ENCODE peak calls at places on chromosomes 13 and 19, in seven cellular contexts. H, S, X, J, I, N and D are unnamed samples.

GRCh38 chr13:33953203-33953602 is 135.3 kb downstream of the RFC3 start:
- DNase-seq in H (no peak), S (peak), X (no peak), J (no peak), I (no peak), N (no peak), D (no peak)

GRCh38 chr19:11361037-11361770 is 6.0 kb downstream of the PLPPR2 start:
- DNase-seq in H (no peak), S (no peak), X (no peak), J (peak), I (peak), N (peak), D (no peak)

GRCh38 chr13:26019881-26020535 is 31.8 kb downstream of the SHISA2 start:
- DNase-seq in H (no peak), S (peak), X (no peak), J (no peak), I (no peak), N (no peak), D (peak)

GRCh38 chr13:40916207-40916998 is 102.7 kb downstream of the ELF1 start:
- DNase-seq in H (no peak), S (no peak), X (no peak), J (no peak), I (no peak), N (no peak), D (no peak)

GRCh38 chr13:74869846-74870245 is 612.1 kb downstream of the TBC1D4 start:
- DNase-seq in H (no peak), S (peak), X (no peak), J (no peak), I (no peak), N (no peak), D (no peak)

GRCh38 chr19:41591951-41592562 is 16.1 kb downstream of the CEACAM21 start:
- DNase-seq in H (no peak), S (no peak), X (no peak), J (no peak), I (no peak), N (no peak), D (no peak)

GRCh38 chr19:27746691-27747380 is 1466.1 kb downstream of the UQCRFS1 start:
- DNase-seq in H (no peak), S (peak), X (no peak), J (peak), I (peak), N (peak), D (no peak)

GRCh38 chr13:29182216-29182615 is 362.1 kb downstream of the MTUS2 start:
- DNase-seq in H (no peak), S (no peak), X (no peak), J (no peak), I (no peak), N (no peak), D (no peak)

GRCh38 chr19:39498262-39499081 is at the start of gene DLL3:
- DNase-seq in H (no peak), S (peak), X (no peak), J (peak), I (peak), N (no peak), D (no peak)

GRCh38 chr19:19078801-19079200 is 15.0 kb downstream of the SLC25A42 start:
- DNase-seq in H (no peak), S (no peak), X (no peak), J (no peak), I (no peak), N (no peak), D (no peak)

GRCh38 chr13:32347651-32348050 is 32.3 kb downstream of the BRCA2 start:
- DNase-seq in H (no peak), S (no peak), X (no peak), J (no peak), I (no peak), N (no peak), D (no peak)

GRCh38 chr13:97109841-97110492 is 112.2 kb upstream of the MBNL2 start:
- DNase-seq in H (peak), S (peak), X (peak), J (peak), I (peak), N (peak), D (no peak)

GRCh38 chr13:30016398-30016797 is 166.0 kb upstream of the UBL3 start:
- DNase-seq in H (no peak), S (no peak), X (no peak), J (no peak), I (no peak), N (no peak), D (no peak)

GRCh38 chr13:41365636-41366035 is 54.6 kb downstream of the NAA16 start:
- DNase-seq in H (no peak), S (no peak), X (no peak), J (no peak), I (no peak), N (no peak), D (no peak)

GRCh38 chr13:93620366-93620765 is 393.8 kb downstream of the GPC6 start:
- DNase-seq in H (no peak), S (no peak), X (no peak), J (no peak), I (no peak), N (no peak), D (no peak)

GRCh38 chr13:32031025-32031814 is at the start of gene FRY:
- DNase-seq in H (peak), S (peak), X (peak), J (peak), I (peak), N (peak), D (no peak)

GRCh38 chr19:38826856-38827551 is 4.6 kb downstream of the ECH1 start:
- DNase-seq in H (no peak), S (no peak), X (no peak), J (no peak), I (no peak), N (no peak), D (no peak)

GRCh38 chr19:17625980-17626379 is 62.2 kb downstream of the UNC13A start:
- DNase-seq in H (no peak), S (no peak), X (no peak), J (no peak), I (no peak), N (no peak), D (no peak)

GRCh38 chr19:36436531-36436930 is 18.1 kb upstream of the ZFP82 start:
- DNase-seq in H (no peak), S (peak), X (no peak), J (peak), I (no peak), N (no peak), D (no peak)

GRCh38 chr13:26469602-26470001 is 87.9 kb upstream of the WASF3 start:
- DNase-seq in H (no peak), S (no peak), X (no peak), J (no peak), I (no peak), N (no peak), D (no peak)

GRCh38 chr13:99086869-99087129 is 108.9 kb upstream of the DOCK9 start:
- DNase-seq in H (peak), S (no peak), X (no peak), J (no peak), I (peak), N (peak), D (no peak)

GRCh38 chr13:111897846-111898215 is 169.1 kb upstream of the SOX1 start:
- DNase-seq in H (no peak), S (no peak), X (no peak), J (no peak), I (peak), N (no peak), D (no peak)

GRCh38 chr19:15354557-15355296 is 22.4 kb upstream of the BRD4 start:
- DNase-seq in H (no peak), S (no peak), X (no peak), J (no peak), I (no peak), N (no peak), D (no peak)

GRCh38 chr19:28563964-28564914 is 648.7 kb downstream of the UQCRFS1 start:
- DNase-seq in H (no peak), S (no peak), X (no peak), J (no peak), I (no peak), N (no peak), D (no peak)

GRCh38 chr19:19436137-19436691 is 30.7 kb downstream of the GATAD2A start:
- DNase-seq in H (no peak), S (no peak), X (no peak), J (peak), I (no peak), N (no peak), D (no peak)

GRCh38 chr19:45428385-45429231 is 4.9 kb upstream of the ERCC1 start:
- DNase-seq in H (no peak), S (peak), X (peak), J (peak), I (peak), N (no peak), D (no peak)

DNA sequence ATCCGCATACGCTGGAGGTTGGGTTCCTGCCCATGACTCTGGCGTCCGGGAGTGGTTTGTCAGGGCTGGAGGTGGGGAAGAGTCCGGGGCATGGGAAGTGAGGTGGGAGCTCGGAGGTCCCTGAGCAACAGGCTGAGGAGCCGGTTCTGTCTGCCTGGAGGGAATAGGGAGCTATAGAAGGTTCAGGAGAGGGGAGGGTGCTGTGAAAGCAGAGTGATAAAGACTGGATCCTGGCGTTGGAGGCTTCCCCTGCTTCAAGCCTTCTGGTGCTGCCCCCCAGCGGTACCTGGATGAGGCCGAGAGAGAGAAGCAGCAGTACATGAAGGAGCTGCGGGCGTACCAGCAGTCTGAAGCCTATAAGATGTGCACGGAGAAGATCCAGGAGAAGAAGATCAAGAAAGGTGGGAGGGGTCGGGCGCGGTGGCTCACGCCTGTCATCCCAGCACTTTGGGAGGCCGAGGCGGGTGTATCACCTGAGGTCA is 2.6 kb downstream of the HMG20B start:
- DNase-seq in H (no peak), S (no peak), X (no peak), J (peak), I (peak), N (no peak), D (no peak)
- TF ChIP-seq CTCF in H (no peak), S (peak), X (no peak), J (peak), I (peak), N (no peak), D (peak)

GRCh38 chr13:50945669-50946068 is 36.1 kb downstream of the RNASEH2B start:
- DNase-seq in H (no peak), S (no peak), X (no peak), J (no peak), I (no peak), N (no peak), D (no peak)

GRCh38 chr13:50948576-50948975 is 39.0 kb downstream of the RNASEH2B start:
- DNase-seq in H (no peak), S (peak), X (no peak), J (no peak), I (no peak), N (no peak), D (no peak)

GRCh38 chr13:50941146-50941545 is 31.6 kb downstream of the RNASEH2B start:
- DNase-seq in H (no peak), S (no peak), X (no peak), J (no peak), I (no peak), N (no peak), D (no peak)

GRCh38 chr13:50940509-50940908 is 30.9 kb downstream of the RNASEH2B start:
- DNase-seq in H (no peak), S (no peak), X (no peak), J (no peak), I (no peak), N (no peak), D (no peak)

GRCh38 chr13:50942630-50943311 is 33.2 kb downstream of the RNASEH2B start:
- DNase-seq in H (no peak), S (no peak), X (no peak), J (no peak), I (no peak), N (no peak), D (no peak)
- H3K27ac ChIP-seq in H (no peak), S (no peak), X (no peak), J (no peak), I (no peak), N (no peak), D (no peak)

DNA sequence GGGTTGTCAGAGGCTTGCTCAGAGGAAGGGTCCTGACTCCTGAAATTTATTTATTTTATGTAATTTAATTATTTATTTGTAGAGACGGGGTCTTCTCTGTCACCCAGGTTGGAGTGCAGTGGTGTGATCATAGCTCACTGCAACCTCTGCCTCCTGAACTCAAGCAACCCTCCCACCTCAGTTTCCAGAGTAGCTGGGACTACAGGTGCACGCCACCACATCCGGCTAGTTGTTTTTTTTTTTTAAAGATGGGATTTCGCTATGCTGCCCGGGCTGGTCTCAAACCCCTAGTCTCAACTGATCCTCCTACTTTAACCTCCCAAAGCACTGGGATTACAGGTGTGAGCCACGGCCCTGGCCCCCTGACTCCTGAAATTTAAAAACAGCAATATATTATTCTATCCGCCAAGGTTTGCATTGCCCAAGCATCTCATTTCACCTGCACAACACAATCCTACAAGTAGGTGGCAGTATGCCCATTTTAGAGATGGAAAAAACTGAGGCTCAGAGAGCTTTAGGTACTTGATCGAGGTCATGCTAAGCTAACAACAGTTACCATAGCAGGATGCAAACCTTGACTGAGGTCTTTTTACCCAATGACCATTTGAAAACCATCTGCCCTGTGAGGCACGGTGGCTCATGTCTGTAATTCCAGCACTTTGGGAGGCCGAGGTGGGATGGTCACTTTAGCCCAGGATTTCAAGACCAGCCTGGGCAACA is 18.1 kb downstream of the ARHGEF18 start:
- DNase-seq in H (no peak), S (peak), X (no peak), J (peak), I (no peak), N (no peak), D (no peak)
- TF ChIP-seq CTCF in H (peak), S (peak), X (peak), J (peak), I (peak), N (peak), D (peak)

GRCh38 chr13:44855860-44856259 is 133.4 kb downstream of the NUFIP1 start:
- DNase-seq in H (no peak), S (no peak), X (no peak), J (peak), I (no peak), N (no peak), D (no peak)

GRCh38 chr13:44857061-44857460 is 132.2 kb downstream of the NUFIP1 start:
- DNase-seq in H (no peak), S (peak), X (no peak), J (no peak), I (no peak), N (no peak), D (no peak)

GRCh38 chr13:44854264-44855060 is 134.8 kb downstream of the NUFIP1 start:
- DNase-seq in H (no peak), S (no peak), X (no peak), J (peak), I (no peak), N (peak), D (no peak)

GRCh38 chr13:44857736-44858135 is 131.5 kb downstream of the NUFIP1 start:
- DNase-seq in H (no peak), S (no peak), X (no peak), J (no peak), I (no peak), N (no peak), D (no peak)

DNA sequence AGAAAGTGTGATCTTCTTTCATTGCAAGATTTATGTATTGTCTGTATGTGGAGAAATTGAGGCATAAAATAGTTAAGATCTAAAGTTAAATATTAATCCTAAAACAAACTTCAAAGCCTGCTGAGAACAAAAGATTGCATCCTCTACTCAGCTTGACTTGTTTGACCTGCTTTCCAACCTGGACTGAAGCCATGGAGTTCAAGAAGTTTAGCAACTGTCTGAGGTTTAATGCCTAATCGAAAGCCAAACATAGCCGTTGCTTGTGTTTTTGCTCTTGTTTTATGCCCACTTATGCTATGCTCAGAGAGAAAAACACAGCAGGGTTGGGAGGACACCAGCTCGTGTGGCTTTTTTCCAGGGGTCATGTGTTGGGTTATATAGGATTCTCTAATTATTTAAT is 135.6 kb downstream of the NUFIP1 start:
- DNase-seq in H (no peak), S (peak), X (no peak), J (no peak), I (no peak), N (no peak), D (no peak)
- H3K27ac ChIP-seq in H (no peak), S (no peak), X (no peak), J (no peak), I (no peak), N (no peak), D (no peak)

DNA sequence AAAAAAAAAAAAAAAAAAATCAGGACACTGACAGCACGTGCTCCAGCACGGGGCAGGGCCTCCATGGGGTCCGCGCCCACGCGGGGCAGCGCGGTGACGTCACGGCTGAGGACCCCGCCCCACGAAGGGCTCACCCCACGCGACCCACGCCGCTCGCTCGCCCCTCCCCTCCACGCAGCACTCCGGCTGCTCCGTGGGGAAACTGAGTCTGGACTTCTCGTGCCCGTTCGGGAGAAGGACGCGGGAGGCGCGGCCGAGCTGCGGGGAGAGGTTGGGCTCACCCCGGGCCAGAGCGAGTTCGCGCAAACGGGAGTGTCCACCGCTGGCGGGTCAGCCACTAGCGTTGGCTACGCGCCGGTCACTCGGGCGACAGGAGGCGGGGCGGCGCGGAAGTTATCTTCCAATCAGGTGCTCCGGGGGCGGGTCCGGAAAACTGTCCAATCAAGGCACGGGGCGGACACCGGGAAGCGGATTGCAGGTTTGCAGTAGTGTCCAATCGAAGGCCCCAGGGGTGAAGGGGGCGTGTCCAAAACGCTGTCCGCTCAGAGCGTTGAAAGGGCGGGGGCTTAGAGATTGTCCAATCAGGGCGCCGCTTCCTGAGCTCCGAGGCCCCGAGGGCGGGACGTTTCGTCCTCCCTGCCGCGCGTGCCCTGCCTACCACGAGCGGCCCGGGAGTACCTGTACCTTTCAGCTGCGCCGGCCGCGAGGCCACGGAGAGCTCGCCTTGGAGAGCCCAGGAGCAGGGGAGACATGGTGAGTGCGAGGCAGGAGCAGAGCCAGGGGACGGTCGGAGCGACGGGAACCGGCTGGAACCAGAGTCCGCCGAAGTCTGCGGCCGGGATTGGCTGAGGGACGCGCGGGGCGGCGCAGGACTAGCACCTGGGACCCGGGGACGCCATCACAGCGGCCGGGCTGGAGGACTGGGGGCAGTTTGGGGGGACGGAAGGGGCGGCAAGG is at the start of gene ZNF57:
- DNase-seq in H (peak), S (peak), X (peak), J (peak), I (peak), N (peak), D (peak)
- TF ChIP-seq CTCF in H (no peak), S (no peak), X (no peak), J (no peak), I (no peak), N (no peak), D (no peak)

GRCh38 chr19:30224689-30225606 is 147.2 kb upstream of the ZNF536 start:
- DNase-seq in H (no peak), S (no peak), X (no peak), J (peak), I (no peak), N (no peak), D (no peak)
- H3K27ac ChIP-seq in H (no peak), S (no peak), X (no peak), J (no peak), I (no peak), N (no peak), D (no peak)

GRCh38 chr19:8096071-8096470 is 43.5 kb downstream of the CCL25 start:
- DNase-seq in H (no peak), S (peak), X (no peak), J (no peak), I (no peak), N (no peak), D (no peak)
- TF ChIP-seq CTCF in H (no peak), S (peak), X (no peak), J (no peak), I (peak), N (no peak), D (peak)

DNA sequence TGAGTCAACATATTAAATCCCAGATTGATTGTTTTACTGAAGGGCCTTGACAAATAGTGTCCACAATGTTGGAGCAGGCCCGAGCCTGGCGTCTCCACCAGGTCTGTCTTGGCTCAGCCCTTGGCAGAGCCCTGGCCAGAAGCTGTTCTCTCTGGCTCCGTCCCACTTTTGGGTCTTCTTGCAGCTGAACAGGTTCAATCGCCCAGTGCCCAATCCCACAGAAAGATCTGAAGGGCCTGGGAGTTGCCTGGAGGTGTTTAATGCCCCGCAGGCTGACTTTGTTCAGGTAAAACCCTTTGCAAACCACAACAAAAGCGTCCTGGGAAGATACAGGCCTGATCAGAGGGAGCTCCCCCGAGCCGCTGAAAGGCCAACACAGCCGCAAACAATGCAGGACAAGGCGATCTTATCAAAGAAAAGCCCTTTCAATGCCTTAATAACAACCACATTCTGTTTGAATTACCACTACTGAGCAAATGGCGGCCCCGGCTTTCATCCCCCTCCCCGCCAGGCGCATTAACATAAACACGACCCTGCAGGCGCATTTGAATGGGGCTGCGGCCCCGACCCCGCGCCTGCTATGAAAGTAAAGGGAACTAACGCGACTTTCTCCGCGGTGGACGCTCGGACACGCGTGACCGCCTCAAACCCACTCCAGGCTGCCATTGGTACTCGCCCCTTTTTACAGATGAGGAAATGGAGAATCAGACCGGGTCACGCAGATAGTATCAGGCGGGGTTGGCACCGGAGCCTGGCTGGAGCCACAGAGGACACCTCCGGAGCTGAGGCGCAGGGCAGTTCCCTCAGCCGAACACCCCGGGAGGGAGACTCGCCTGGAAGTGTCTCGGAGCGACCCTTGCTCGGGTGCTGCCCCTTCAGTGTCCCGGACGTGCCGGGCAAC is 3.1 kb downstream of the CDX2 start:
- DNase-seq in H (no peak), S (no peak), X (no peak), J (peak), I (peak), N (no peak), D (no peak)
- H3K27ac ChIP-seq in H (no peak), S (no peak), X (no peak), J (no peak), I (no peak), N (no peak), D (no peak)